ENCODE peak calls at places on chromosome 6, in seven cellular contexts. Y is HCT116, Q is endothelial cell of umbilical vein, V is H1, D is GM23338, A is K562, X is HepG2. I is an unnamed sample.

GRCh38 chr6:100229512-100229911 is 235.2 kb downstream of the SIM1 start:
- DNase-seq in Q (no peak), X (no peak), A (no peak), Y (no peak), D (no peak), V (no peak), I (no peak)

GRCh38 chr6:110567957-110568696 is 91.7 kb upstream of the SLC22A16 start:
- DNase-seq in A (no peak), Y (no peak), Q (no peak), X (no peak), D (no peak), V (no peak), I (no peak)

GRCh38 chr6:158384671-158385110 is 72.4 kb downstream of the TULP4 start:
- DNase-seq in X (no peak), Q (no peak), A (no peak), Y (no peak), V (no peak), D (no peak), I (no peak)

GRCh38 chr6:42735976-42736375 is 9.9 kb downstream of the TBCC start:
- DNase-seq in V (no peak), Y (no peak), A (no peak), X (no peak), D (no peak), Q (no peak), I (no peak)

GRCh38 chr6:81894788-81895221 is 142.3 kb upstream of the TENT5A start:
- DNase-seq in X (peak), V (no peak), D (no peak), Y (no peak), A (no peak), Q (no peak), I (no peak)

GRCh38 chr6:140101367-140101766 is 726.9 kb upstream of the CITED2 start:
- DNase-seq in D (no peak), A (no peak), Y (no peak), X (no peak), Q (no peak), V (no peak), I (no peak)

GRCh38 chr6:51841656-51842055 is 245.8 kb downstream of the PKHD1 start:
- DNase-seq in X (no peak), D (peak), V (no peak), A (no peak), Q (no peak), Y (no peak), I (no peak)

GRCh38 chr6:55182016-55182650 is 7.8 kb downstream of the HCRTR2 start:
- DNase-seq in Q (no peak), D (no peak), Y (no peak), V (no peak), A (no peak), X (no peak), I (no peak)

GRCh38 chr6:25219147-25219546 is 60.0 kb upstream of the CARMIL1 start:
- DNase-seq in A (no peak), Y (no peak), Q (no peak), V (no peak), D (no peak), X (no peak), I (no peak)

GRCh38 chr6:135880066-135880972 is 28.8 kb downstream of the PDE7B start:
- DNase-seq in Y (no peak), Q (no peak), X (no peak), A (no peak), V (no peak), D (no peak), I (no peak)

GRCh38 chr6:20751293-20751946 is 217.2 kb downstream of the CDKAL1 start:
- DNase-seq in A (no peak), D (no peak), Y (no peak), X (no peak), V (no peak), Q (peak), I (no peak)

GRCh38 chr6:169738972-169739529 is 12.3 kb downstream of the DYNLT2 start:
- DNase-seq in Y (no peak), Q (no peak), A (no peak), X (no peak), V (no peak), D (no peak), I (no peak)

GRCh38 chr6:169536446-169537170 is 165.2 kb downstream of the WDR27 start:
- DNase-seq in X (peak), V (no peak), A (no peak), Y (no peak), Q (no peak), D (no peak), I (no peak)

GRCh38 chr6:157312733-157313132 is 10.6 kb downstream of the TMEM242 start:
- DNase-seq in Q (peak), V (no peak), Y (no peak), D (no peak), A (no peak), X (no peak), I (no peak)

GRCh38 chr6:16276991-16277981 is 38.9 kb downstream of the GMPR start:
- DNase-seq in X (peak), Q (peak), A (peak), Y (peak), D (peak), V (peak), I (no peak)

GRCh38 chr6:150208606-150209352 is 65.9 kb downstream of the PPP1R14C start:
- DNase-seq in Y (no peak), X (no peak), Q (no peak), V (no peak), D (no peak), A (no peak), I (no peak)

GRCh38 chr6:137013031-137013430 is 31.7 kb downstream of the IL20RA start:
- DNase-seq in X (no peak), Q (no peak), A (no peak), Y (no peak), D (no peak), V (no peak), I (no peak)

GRCh38 chr6:144566868-144567615 is 281.9 kb downstream of the UTRN start:
- DNase-seq in Y (no peak), A (no peak), X (no peak), V (no peak), D (no peak), Q (no peak), I (no peak)

GRCh38 chr6:40352006-40352405 is 235.2 kb downstream of the LRFN2 start:
- DNase-seq in D (no peak), V (no peak), A (no peak), Q (no peak), X (no peak), Y (no peak), I (no peak)

DNA sequence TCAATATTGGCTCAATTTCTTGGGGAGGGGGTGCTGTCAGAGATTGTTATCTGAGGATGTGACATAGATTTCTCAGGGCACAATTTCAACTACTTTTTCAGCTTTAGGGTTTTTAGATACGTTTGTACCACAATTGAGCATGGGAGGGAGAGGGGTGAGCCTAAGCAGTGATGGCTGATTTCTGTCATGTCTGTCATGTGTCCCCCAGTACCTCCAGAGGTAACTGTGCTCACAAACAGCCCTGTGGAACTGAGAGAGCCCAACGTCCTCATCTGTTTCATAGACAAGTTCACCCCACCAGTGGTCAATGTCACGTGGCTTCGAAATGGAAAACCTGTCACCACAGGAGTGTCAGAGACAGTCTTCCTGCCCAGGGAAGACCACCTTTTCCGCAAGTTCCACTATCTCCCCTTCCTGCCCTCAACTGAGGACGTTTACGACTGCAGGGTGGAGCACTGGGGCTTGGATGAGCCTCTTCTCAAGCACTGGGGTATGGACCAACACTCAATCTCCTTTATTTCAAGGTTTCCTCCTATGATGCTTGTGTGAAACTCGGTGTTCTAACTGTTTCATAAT is 3.4 kb downstream of the HLA-DRA start:
- DNase-seq in V (no peak), A (no peak), D (no peak), X (no peak), Q (no peak), Y (no peak), I (no peak)
- H3K4me3 ChIP-seq in V (no peak), A (no peak), D (no peak), X (no peak), Q (no peak), Y (no peak), I (no peak)

GRCh38 chr6:57242505-57242904 is 20.4 kb upstream of the RAB23 start:
- DNase-seq in A (no peak), D (no peak), V (no peak), Y (no peak), X (peak), Q (peak), I (no peak)
- TF ChIP-seq POLR2AphosphoS5 in A (no peak), D (no peak), V (no peak), Y (no peak), X (no peak), Q (no peak), I (no peak)

GRCh38 chr6:127120109-127120786 is 1.8 kb downstream of the RSPO3 start:
- DNase-seq in Q (no peak), V (peak), A (no peak), Y (no peak), D (peak), X (no peak), I (no peak)
- TF ChIP-seq EZH2 in Q (peak), V (peak), A (no peak), Y (no peak), D (peak), X (no peak), I (no peak)

DNA sequence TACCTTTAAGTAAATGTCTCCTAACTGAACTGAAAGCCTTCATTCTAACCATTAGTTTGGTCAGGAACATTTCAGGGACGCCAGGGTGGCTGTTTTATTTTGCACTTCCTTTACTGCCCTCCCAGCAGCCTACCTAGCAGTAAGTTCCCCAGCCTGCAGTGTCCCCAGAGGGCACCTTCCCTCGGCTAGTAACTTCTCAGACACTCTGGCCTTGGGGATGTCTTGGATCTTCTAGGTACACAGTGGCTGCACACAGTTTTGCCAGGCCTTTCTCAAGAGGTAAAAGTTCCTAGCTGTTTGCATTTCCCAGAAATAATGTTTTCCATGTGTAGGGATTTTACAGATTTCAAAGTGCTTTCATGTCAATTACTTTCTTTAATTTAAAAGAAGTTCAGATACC is 378 bp upstream of the LAMA2 start:
- DNase-seq in Y (no peak), Q (peak), A (no peak), V (no peak), X (no peak), D (peak), I (no peak)
- H3K4me3 ChIP-seq in Y (no peak), Q (no peak), A (no peak), V (peak), X (no peak), D (peak), I (no peak)